ENCODE peak calls at places on chromosomes 7 and 10, in five cellular contexts. One of them, this sample, is unnamed.

GRCh38 chr10:75111906-75112703 is 649 bp downstream of the SAMD8 start:
- DNase-seq in left ventricle myocardium superior: peak; percentile 63
- DNase-seq in progenitor cell of endocrine pancreas: no peak
- DNase-seq in left ventricle myocardium inferior: no peak
- DNase-seq in NCI-H2081 treated with DMSO at 0.1 percent for 48 hours: no peak
- DNase-seq in this sample: no peak

GRCh38 chr7:152706465-152706864 is 30.5 kb upstream of the XRCC2 start:
- DNase-seq in progenitor cell of endocrine pancreas: no peak
- DNase-seq in left ventricle myocardium inferior: no peak
- DNase-seq in left ventricle myocardium superior: no peak
- DNase-seq in NCI-H2081 treated with DMSO at 0.1 percent for 48 hours: no peak
- DNase-seq in this sample: no peak

GRCh38 chr7:50607524-50608125 is 42.4 kb upstream of the DDC start:
- DNase-seq in progenitor cell of endocrine pancreas: no peak
- DNase-seq in left ventricle myocardium inferior: no peak
- DNase-seq in left ventricle myocardium superior: no peak
- DNase-seq in NCI-H2081 treated with DMSO at 0.1 percent for 48 hours: no peak
- DNase-seq in this sample: no peak

GRCh38 chr10:42961776-42962119 is 115.1 kb upstream of the RET start:
- DNase-seq in progenitor cell of endocrine pancreas: no peak
- DNase-seq in left ventricle myocardium superior: no peak
- DNase-seq in left ventricle myocardium inferior: no peak
- DNase-seq in NCI-H2081 treated with DMSO at 0.1 percent for 48 hours: no peak
- DNase-seq in this sample: no peak

GRCh38 chr10:51924359-51924758 is 225.0 kb upstream of the CSTF2T start:
- DNase-seq in NCI-H2081 treated with DMSO at 0.1 percent for 48 hours: no peak
- DNase-seq in left ventricle myocardium inferior: no peak
- DNase-seq in left ventricle myocardium superior: no peak
- DNase-seq in progenitor cell of endocrine pancreas: no peak
- DNase-seq in this sample: no peak

GRCh38 chr10:133393401-133394063 is 425 bp upstream of the MTG1 start:
- DNase-seq in progenitor cell of endocrine pancreas: no peak
- DNase-seq in NCI-H2081 treated with DMSO at 0.1 percent for 48 hours: no peak
- DNase-seq in left ventricle myocardium inferior: no peak
- DNase-seq in left ventricle myocardium superior: no peak
- DNase-seq in this sample: no peak

GRCh38 chr7:26343320-26343832 is 51.7 kb downstream of the SNX10 start:
- DNase-seq in NCI-H2081 treated with DMSO at 0.1 percent for 48 hours: no peak
- DNase-seq in left ventricle myocardium superior: no peak
- DNase-seq in progenitor cell of endocrine pancreas: no peak
- DNase-seq in left ventricle myocardium inferior: no peak
- DNase-seq in this sample: no peak

GRCh38 chr7:158784270-158784669 is 45.0 kb downstream of the ESYT2 start:
- DNase-seq in NCI-H2081 treated with DMSO at 0.1 percent for 48 hours: no peak
- DNase-seq in progenitor cell of endocrine pancreas: no peak
- DNase-seq in left ventricle myocardium superior: no peak
- DNase-seq in left ventricle myocardium inferior: no peak
- DNase-seq in this sample: no peak

GRCh38 chr7:2870471-2870941 is 26.4 kb upstream of the GNA12 start:
- DNase-seq in left ventricle myocardium inferior: peak; percentile 76
- DNase-seq in left ventricle myocardium superior: peak; percentile 77
- DNase-seq in NCI-H2081 treated with DMSO at 0.1 percent for 48 hours: no peak
- DNase-seq in progenitor cell of endocrine pancreas: no peak
- DNase-seq in this sample: peak; percentile 35

GRCh38 chr7:158581440-158582088 is 6.1 kb downstream of the PTPRN2 start:
- DNase-seq in progenitor cell of endocrine pancreas: no peak
- DNase-seq in left ventricle myocardium superior: no peak
- DNase-seq in left ventricle myocardium inferior: no peak
- DNase-seq in NCI-H2081 treated with DMSO at 0.1 percent for 48 hours: peak; percentile 65
- DNase-seq in this sample: peak; percentile 70

GRCh38 chr7:140260767-140261486 is 84.1 kb upstream of the KDM7A start:
- DNase-seq in left ventricle myocardium inferior: no peak
- DNase-seq in left ventricle myocardium superior: no peak
- DNase-seq in NCI-H2081 treated with DMSO at 0.1 percent for 48 hours: no peak
- DNase-seq in progenitor cell of endocrine pancreas: no peak
- DNase-seq in this sample: no peak

GRCh38 chr10:98795467-98795866 is 348.7 kb upstream of the HPS1 start:
- DNase-seq in progenitor cell of endocrine pancreas: no peak
- DNase-seq in left ventricle myocardium inferior: no peak
- DNase-seq in left ventricle myocardium superior: no peak
- DNase-seq in NCI-H2081 treated with DMSO at 0.1 percent for 48 hours: no peak
- DNase-seq in this sample: no peak

This sample was measured in COR-L47.